ENCODE peak calls at places on chromosomes 7 and 10, in ten cellular contexts. P is CD8-positive, alpha-beta T cell; Z is cardiac muscle cell; E is fibroblast of lung; N is SK-N-MC; J is tibial artery; U is GM23248; W is CD4-positive, CD25-positive, alpha-beta regulatory T cell; M is stomach; F is upper lobe of right lung. K is an unnamed sample. For H3K9me3, the result is how much of the 10 kb centered on the place peaks cover.

GRCh38 chr10:30587522-30588031 is 42.0 kb downstream of the LYZL2 start:
- DNase-seq in E (no peak), Z (no peak), P (no peak), J (no peak), M (peak), W (no peak), F (peak), N (no peak), U (no peak), K (no peak)

GRCh38 chr10:619710-620109 is 69.8 kb downstream of the DIP2C start:
- DNase-seq in U (no peak), M (no peak), J (no peak), E (no peak), P (no peak), N (no peak), W (no peak), F (no peak), Z (no peak), K (no peak)

GRCh38 chr10:14608381-14609001 is 166.2 kb downstream of the FAM107B start:
- DNase-seq in E (no peak), N (no peak), W (no peak), P (no peak), U (no peak), M (no peak), F (no peak), Z (peak), J (no peak), K (no peak)

GRCh38 chr10:68496072-68496471 is 24.3 kb upstream of the DNA2 start:
- DNase-seq in N (no peak), M (no peak), Z (no peak), F (no peak), W (no peak), E (no peak), P (no peak), U (no peak), J (no peak), K (no peak)

GRCh38 chr10:120897343-120897742 is 46.2 kb downstream of the WDR11 start:
- DNase-seq in E (no peak), N (no peak), P (no peak), F (no peak), W (peak), U (no peak), J (no peak), M (no peak), Z (no peak), K (no peak)

GRCh38 chr7:16561943-16562342 is 35.3 kb downstream of the LRRC72 start:
- DNase-seq in W (no peak), P (no peak), Z (peak), J (no peak), U (no peak), F (no peak), N (no peak), E (no peak), M (no peak), K (no peak)

GRCh38 chr7:90629306-90629918 is 33.3 kb downstream of the CDK14 start:
- DNase-seq in N (no peak), E (peak), M (no peak), P (no peak), U (peak), W (peak), F (no peak), J (no peak), Z (peak), K (peak)

GRCh38 chr10:114821915-114822770 is 563 bp downstream of the FHIP2A start:
- DNase-seq in W (peak), J (peak), M (peak), E (peak), Z (peak), U (peak), F (no peak), P (peak), N (no peak), K (peak)

GRCh38 chr7:17056491-17057142 is 174.8 kb upstream of the AGR3 start:
- DNase-seq in M (no peak), J (no peak), F (no peak), U (peak), Z (no peak), N (no peak), E (peak), W (no peak), P (no peak), K (no peak)

GRCh38 chr10:124176309-124177179 is 83.1 kb upstream of the CHST15 start:
- DNase-seq in W (no peak), F (no peak), J (peak), E (peak), M (no peak), U (no peak), P (no peak), Z (no peak), N (no peak), K (no peak)

GRCh38 chr10:74058658-74059057 is 60.7 kb downstream of the VCL start:
- DNase-seq in M (no peak), N (no peak), E (no peak), J (no peak), F (no peak), P (peak), W (peak), U (no peak), Z (peak), K (peak)

GRCh38 chr7:155303039-155303593 is 5.4 kb downstream of the INSIG1 start:
- DNase-seq in N (no peak), E (no peak), J (no peak), U (no peak), W (no peak), P (no peak), M (no peak), Z (no peak), F (no peak), K (no peak)

GRCh38 chr7:28955723-28956607 is 2.2 kb downstream of the TRIL start:
- DNase-seq in E (peak), Z (peak), F (peak), U (peak), M (peak), P (no peak), J (peak), N (no peak), W (peak), K (peak)

GRCh38 chr10:14126697-14127440 is 203.9 kb downstream of the FRMD4A start:
- DNase-seq in U (peak), N (no peak), W (no peak), Z (no peak), P (no peak), M (no peak), E (peak), F (no peak), J (no peak), K (no peak)

GRCh38 chr10:87646192-87646909 is 13.3 kb upstream of the PAPSS2 start:
- DNase-seq in J (no peak), P (no peak), M (no peak), E (no peak), U (no peak), Z (no peak), N (no peak), F (no peak), W (no peak), K (no peak)

GRCh38 chr10:98349508-98349922 is 65.5 kb downstream of the PYROXD2 start:
- DNase-seq in N (peak), J (peak), F (no peak), U (peak), Z (no peak), E (peak), W (no peak), P (no peak), M (no peak), K (no peak)

GRCh38 chr7:123067814-123068213 is 72.3 kb upstream of the TAS2R16 start:
- DNase-seq in W (no peak), P (no peak), F (no peak), J (no peak), U (no peak), Z (no peak), M (no peak), E (no peak), N (no peak), K (no peak)

GRCh38 chr10:98374176-98374969 is 40.6 kb downstream of the PYROXD2 start:
- DNase-seq in U (peak), F (no peak), J (no peak), M (no peak), Z (no peak), W (no peak), P (no peak), E (peak), N (no peak), K (no peak)

GRCh38 chr7:74453321-74454011 is at the start of gene GTF2IRD1:
- DNase-seq in E (peak), U (peak), W (peak), J (peak), M (peak), Z (peak), N (no peak), P (peak), F (peak), K (peak)

GRCh38 chr7:113639221-113639620 is 279.6 kb downstream of the PPP1R3A start:
- DNase-seq in J (no peak), E (peak), P (no peak), U (no peak), F (no peak), Z (no peak), N (no peak), W (no peak), M (no peak), K (no peak)

GRCh38 chr7:157250605-157251228 is 86.1 kb upstream of the DNAJB6 start:
- DNase-seq in M (no peak), J (no peak), F (no peak), N (no peak), U (peak), Z (peak), W (peak), P (peak), E (peak), K (peak)

GRCh38 chr7:19400771-19401254 is 255.6 kb upstream of the FERD3L start:
- DNase-seq in P (no peak), W (no peak), E (no peak), J (no peak), N (no peak), U (no peak), F (no peak), M (no peak), Z (no peak), K (no peak)

GRCh38 chr10:114613237-114613979 is 44.7 kb downstream of the ABLIM1 start:
- DNase-seq in N (no peak), F (no peak), E (no peak), W (no peak), Z (no peak), J (no peak), U (no peak), M (peak), P (no peak), K (no peak)

GRCh38 chr7:143282124-143282523 is 2.6 kb upstream of the TMEM139 start:
- DNase-seq in F (no peak), W (no peak), U (no peak), P (no peak), J (no peak), N (no peak), Z (no peak), E (no peak), M (no peak), K (no peak)

GRCh38 chr7:28708033-28708451 is 250.1 kb downstream of the TRIL start:
- DNase-seq in M (no peak), W (no peak), E (peak), F (no peak), N (peak), U (peak), P (no peak), J (no peak), Z (no peak), K (no peak)

GRCh38 chr10:12513775-12514663 is 164.7 kb downstream of the CAMK1D start:
- DNase-seq in W (no peak), Z (no peak), P (no peak), M (no peak), U (no peak), F (no peak), E (no peak), J (no peak), N (no peak), K (no peak)

GRCh38 chr10:74921744-74922143 is 95.3 kb downstream of the KAT6B start:
- DNase-seq in F (no peak), M (no peak), P (no peak), U (no peak), Z (no peak), W (no peak), N (no peak), J (no peak), E (peak), K (peak)

GRCh38 chr7:157041004-157041403 is 30.5 kb upstream of the MNX1 start:
- DNase-seq in W (no peak), P (no peak), E (no peak), U (peak), N (no peak), F (no peak), Z (no peak), J (no peak), M (no peak), K (no peak)

GRCh38 chr10:22476601-22477364 is 131.5 kb downstream of the SPAG6 start:
- DNase-seq in M (no peak), F (no peak), Z (peak), W (no peak), E (no peak), P (no peak), N (no peak), J (no peak), U (no peak), K (no peak)

GRCh38 chr7:73512018-73512780 is 9.9 kb downstream of the BAZ1B start:
- DNase-seq in P (no peak), N (no peak), M (no peak), U (no peak), E (peak), W (no peak), F (no peak), J (no peak), Z (no peak), K (no peak)

GRCh38 chr10:4132216-4132556 is 347.2 kb upstream of the KLF6 start:
- DNase-seq in W (no peak), F (no peak), P (no peak), Z (no peak), E (no peak), N (no peak), J (no peak), M (no peak), U (no peak), K (no peak)

GRCh38 chr10:69918036-69918435 is 116.3 kb downstream of the COL13A1 start:
- DNase-seq in M (no peak), W (no peak), J (no peak), N (no peak), E (no peak), U (no peak), F (no peak), Z (no peak), P (no peak), K (no peak)

GRCh38 chr10:37619336-37619735 is 238.1 kb downstream of the ZNF248 start:
- DNase-seq in P (no peak), M (no peak), W (no peak), N (no peak), F (no peak), U (peak), E (no peak), Z (no peak), J (no peak), K (no peak)
- H3K9me3 ChIP-seq in P (under half), M (under half), W (under half), N (under half), F (under half), U (under half), E (under half), Z (under half), J (under half), K (under half)

GRCh38 chr10:78553792-78554191 is 515.0 kb upstream of the ZMIZ1 start:
- DNase-seq in F (no peak), J (no peak), U (no peak), M (no peak), W (no peak), Z (no peak), E (no peak), P (no peak), N (no peak), K (peak)

GRCh38 chr10:78550090-78550489 is 516.4 kb downstream of the RPS24 start:
- DNase-seq in M (no peak), J (no peak), U (no peak), N (no peak), E (no peak), F (no peak), P (no peak), W (no peak), Z (no peak), K (no peak)

GRCh38 chr10:78550716-78551115 is 517.1 kb downstream of the RPS24 start:
- DNase-seq in Z (no peak), E (no peak), W (no peak), U (no peak), F (no peak), P (no peak), M (no peak), N (no peak), J (no peak), K (no peak)

GRCh38 chr10:78551184-78552005 is 517.4 kb upstream of the ZMIZ1 start:
- DNase-seq in P (no peak), E (peak), M (no peak), U (no peak), Z (no peak), N (no peak), J (no peak), F (no peak), W (no peak), K (peak)

DNA sequence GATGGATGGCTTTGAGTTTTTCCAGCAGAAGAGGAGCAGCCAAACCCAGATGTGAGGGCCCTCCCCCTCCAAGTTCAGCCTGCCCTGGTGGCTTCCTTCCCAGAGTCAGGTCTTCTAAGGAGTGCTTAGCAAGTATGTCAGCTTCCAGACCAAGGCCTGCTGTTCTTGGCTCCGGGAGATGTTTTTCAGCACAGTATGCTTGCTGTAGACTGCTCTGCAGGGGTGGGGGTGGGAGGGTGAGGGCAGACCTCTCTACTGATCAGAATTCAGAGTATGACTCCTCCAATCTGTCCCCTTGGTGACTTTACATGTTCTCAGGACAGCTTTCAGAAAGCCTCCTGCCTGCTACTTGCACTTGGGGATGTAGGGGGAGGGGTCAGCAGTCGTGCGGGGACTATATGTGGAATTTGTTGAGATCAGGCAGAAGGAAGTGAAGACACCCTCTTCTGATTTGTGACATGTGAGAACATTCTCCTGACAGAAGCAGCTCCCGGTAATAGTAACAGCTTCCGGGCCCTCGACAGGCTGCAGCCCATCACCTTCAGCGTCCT is 516.4 kb upstream of the ZMIZ1 start:
- DNase-seq in E (peak), Z (peak), N (no peak), J (peak), W (no peak), P (no peak), F (no peak), U (peak), M (no peak), K (no peak)
- H3K9me3 ChIP-seq in E (under half), Z (under half), N (under half), J (under half), W (under half), P (under half), F (under half), U (under half), M (under half), K (under half)

DNA sequence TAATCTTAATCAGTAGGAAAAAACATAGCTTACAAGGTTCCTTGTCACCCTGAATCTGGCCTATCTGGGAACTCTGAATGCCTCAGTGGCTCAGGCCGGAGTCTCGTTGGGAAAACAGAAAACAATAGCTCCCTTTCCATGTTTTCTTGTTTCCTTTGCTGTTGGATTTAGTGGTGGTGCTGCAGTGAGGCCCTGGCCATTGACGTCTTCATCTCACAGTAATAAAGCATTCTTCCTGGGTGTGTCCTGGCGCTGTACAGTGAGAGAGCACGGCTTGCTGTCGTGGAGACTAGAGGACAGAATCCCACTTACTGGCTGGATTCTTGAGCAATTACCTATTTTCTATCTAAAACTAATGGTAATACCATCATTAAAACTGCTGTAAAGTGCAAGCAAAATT is 1.3 kb upstream of the SPOCK2 start:
- DNase-seq in N (no peak), J (no peak), E (no peak), F (no peak), P (no peak), W (peak), U (no peak), M (no peak), Z (no peak), K (no peak)
- H3K9me3 ChIP-seq in N (under half), J (under half), E (under half), F (under half), P (under half), W (under half), U (under half), M (under half), Z (under half), K (under half)

DNA sequence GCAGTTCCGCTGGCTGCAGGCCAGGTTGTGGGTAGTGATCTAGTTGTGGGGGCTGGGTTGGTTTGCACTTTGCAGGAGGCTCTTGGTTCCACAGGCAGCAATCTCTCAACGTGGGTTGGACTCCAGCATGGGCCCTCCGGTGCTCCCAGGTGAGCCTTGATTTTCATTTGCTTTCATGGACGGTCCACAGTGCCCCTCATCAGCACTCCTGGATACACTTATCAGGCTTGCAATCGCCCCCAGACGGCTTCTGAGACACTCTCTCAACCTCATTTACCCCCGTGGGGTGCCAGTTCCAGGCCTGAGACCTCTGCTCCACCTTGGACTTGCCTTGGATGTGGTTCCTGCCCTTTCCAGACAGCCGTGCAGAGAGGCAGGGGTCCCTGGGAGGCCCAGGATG is 31.3 kb upstream of the ZNF273 start:
- DNase-seq in P (no peak), U (no peak), Z (no peak), J (no peak), W (no peak), E (no peak), M (peak), F (no peak), N (no peak), K (no peak)
- H3K9me3 ChIP-seq in P (under half), U (under half), Z (under half), J (under half), W (under half), E (under half), M (under half), F (under half), N (under half), K (half or more)

GRCh38 chr7:112492165-112492564 is 11.4 kb downstream of the LSMEM1 start:
- DNase-seq in Z (no peak), F (no peak), W (no peak), J (no peak), U (no peak), P (no peak), M (no peak), E (no peak), N (no peak), K (no peak)

GRCh38 chr7:112485766-112486165 is 5.0 kb downstream of the LSMEM1 start:
- DNase-seq in J (no peak), E (no peak), N (no peak), Z (no peak), W (no peak), P (no peak), U (no peak), F (no peak), M (no peak), K (no peak)

GRCh38 chr7:112484671-112485097 is 3.9 kb downstream of the LSMEM1 start:
- DNase-seq in N (no peak), Z (peak), J (peak), F (no peak), P (no peak), E (peak), U (peak), M (no peak), W (no peak), K (no peak)

GRCh38 chr7:112487938-112488575 is 7.3 kb downstream of the LSMEM1 start:
- DNase-seq in E (no peak), J (no peak), F (no peak), W (no peak), N (no peak), M (no peak), U (no peak), P (no peak), Z (no peak), K (no peak)

DNA sequence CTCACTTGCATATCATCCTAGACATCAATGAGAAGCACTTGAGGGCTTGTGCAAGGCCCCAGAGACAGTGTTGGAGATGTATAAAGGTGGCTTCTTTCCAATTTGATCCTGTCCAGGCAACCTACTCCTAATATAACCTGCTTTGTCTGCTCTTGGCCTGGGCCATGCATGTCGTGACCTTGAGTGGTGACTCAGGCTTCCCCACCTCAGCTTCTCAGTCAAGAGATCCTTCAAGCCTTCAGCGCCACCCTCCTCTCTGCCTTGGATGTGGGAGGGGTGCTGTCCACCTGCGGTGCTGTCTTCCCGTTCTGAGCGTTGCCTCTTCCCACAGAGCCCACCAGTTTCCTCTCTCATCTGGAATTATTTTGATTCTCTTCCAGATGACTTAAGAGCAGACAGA is 6.7 kb downstream of the LSMEM1 start:
- DNase-seq in M (no peak), F (no peak), U (no peak), W (no peak), N (no peak), J (no peak), Z (no peak), E (no peak), P (no peak), K (no peak)
- H3K9me3 ChIP-seq in M (under half), F (under half), U (under half), W (under half), N (under half), J (under half), Z (under half), E (under half), P (under half), K (under half)

GRCh38 chr10:110045772-110046171 is 38.0 kb downstream of the ADD3 start:
- DNase-seq in J (no peak), M (no peak), F (no peak), P (no peak), Z (no peak), E (no peak), W (no peak), N (no peak), U (no peak), K (no peak)
- H3K9me3 ChIP-seq in J (under half), M (under half), F (under half), P (under half), Z (under half), E (under half), W (under half), N (under half), U (under half), K (under half)

K was measured in WERI-Rb-1.